ENCODE peak calls at places on chromosome X, in eight cellular contexts. W is MV-4-11; I is amniotic stem cell; Q is suprapubic skin; Z is IMR-90; C is ELR; B is nephron progenitor cell; R is activated T-cell treated with anti-CD3 and anti-CD28 coated beads, Interleukin-2, amount 50 U/mL, for 72 hours. G is an unnamed sample.

GRCh38 chrX:110218591-110218990 is 99.3 kb downstream of the AMMECR1 start:
- DNase-seq in B (no peak), Q (no peak), C (no peak), I (no peak), R (no peak), Z (peak), W (peak), G (no peak)

GRCh38 chrX:119398974-119399771 is at the start of gene SLC25A43:
- DNase-seq in W (peak), I (peak), Z (no peak), R (peak), Q (peak), C (peak), B (peak), G (peak)

GRCh38 chrX:18617351-18617750 is 54.6 kb downstream of the RS1 start:
- DNase-seq in B (no peak), Q (no peak), I (no peak), R (no peak), C (peak), W (peak), Z (peak), G (no peak)

GRCh38 chrX:100654256-100654655 is 10.3 kb downstream of the SRPX2 start:
- DNase-seq in C (peak), I (no peak), B (no peak), Z (peak), W (no peak), Q (no peak), R (no peak), G (no peak)

GRCh38 chrX:119028733-119029110 is 44.1 kb upstream of the CT47C1 start:
- DNase-seq in W (no peak), C (no peak), I (no peak), Z (no peak), Q (no peak), B (no peak), R (no peak), G (no peak)

GRCh38 chrX:37371578-37371981 is 22.4 kb downstream of the PRRG1 start:
- DNase-seq in R (no peak), Z (peak), B (no peak), C (no peak), I (no peak), Q (no peak), W (peak), G (no peak)

GRCh38 chrX:86383681-86384540 is 235.7 kb downstream of the DACH2 start:
- DNase-seq in R (no peak), C (no peak), I (no peak), B (no peak), Z (no peak), Q (no peak), W (no peak), G (no peak)

GRCh38 chrX:55135171-55135570 is 46.4 kb downstream of the PAGE2 start:
- DNase-seq in I (no peak), Z (peak), B (peak), C (peak), W (no peak), R (peak), Q (no peak), G (no peak)

GRCh38 chrX:104343408-104344129 is 88.8 kb upstream of the ESX1 start:
- DNase-seq in Q (no peak), R (peak), I (peak), W (peak), B (peak), Z (peak), C (peak), G (peak)

GRCh38 chrX:5306654-5307121 is 922.0 kb downstream of the NLGN4X start:
- DNase-seq in W (peak), R (no peak), Z (no peak), I (no peak), Q (no peak), B (no peak), C (no peak), G (no peak)

GRCh38 chrX:39814391-39814790 is 283.4 kb downstream of the BCOR start:
- DNase-seq in C (peak), Z (peak), Q (no peak), I (no peak), W (no peak), R (no peak), B (no peak), G (peak)

GRCh38 chrX:41384041-41384705 is 50.2 kb downstream of the DDX3X start:
- DNase-seq in Q (peak), B (no peak), R (peak), I (no peak), Z (peak), C (peak), W (peak), G (peak)

GRCh38 chrX:850471-850916 is 219.9 kb downstream of the SHOX start:
- DNase-seq in W (no peak), B (no peak), I (no peak), Z (no peak), C (no peak), R (no peak), Q (no peak), G (no peak)

GRCh38 chrX:87621697-87622096 is 104.1 kb downstream of the KLHL4 start:
- DNase-seq in Z (no peak), Q (no peak), R (no peak), B (no peak), I (no peak), W (no peak), C (no peak), G (no peak)

GRCh38 chrX:135480076-135480475 is 40.4 kb upstream of the INTS6L start:
- DNase-seq in R (no peak), W (no peak), C (no peak), Z (no peak), B (no peak), Q (no peak), I (no peak), G (no peak)

GRCh38 chrX:149570668-149571067 is 16.6 kb downstream of the MAGEA9B start:
- DNase-seq in Q (no peak), Z (peak), W (peak), I (peak), B (no peak), C (peak), R (no peak), G (no peak)

GRCh38 chrX:134528936-134529335 is 69.0 kb downstream of the HPRT1 start:
- DNase-seq in R (no peak), I (no peak), Q (no peak), C (no peak), W (peak), Z (no peak), B (no peak), G (no peak)

GRCh38 chrX:49238735-49239134 is 3.5 kb downstream of the CCDC22 start:
- DNase-seq in C (no peak), Q (no peak), R (no peak), I (no peak), B (no peak), W (no peak), Z (no peak), G (no peak)